ENCODE peak calls at places on chromosome 3, in eight cellular contexts. C, M, O, U, J, Z, E and X are unnamed samples.

GRCh38 chr3:190217081-190217480 is 96.4 kb upstream of the P3H2 start:
- DNase-seq in C (no peak), M (no peak), O (peak), U (no peak), J (no peak), Z (no peak), E (peak), X (no peak)

GRCh38 chr3:62493116-62493801 is 119.9 kb upstream of the FEZF2 start:
- DNase-seq in C (no peak), M (no peak), O (no peak), U (no peak), J (no peak), Z (no peak), E (peak), X (no peak)

GRCh38 chr3:177875786-177876476 is 660.3 kb upstream of the KCNMB2 start:
- DNase-seq in C (no peak), M (no peak), O (no peak), U (no peak), J (no peak), Z (no peak), E (no peak), X (no peak)

GRCh38 chr3:46825450-46825849 is 37.8 kb downstream of the MYL3 start:
- DNase-seq in C (no peak), M (no peak), O (no peak), U (no peak), J (no peak), Z (no peak), E (no peak), X (no peak)

GRCh38 chr3:141556034-141556433 is 69.2 kb downstream of the RASA2 start:
- DNase-seq in C (no peak), M (no peak), O (peak), U (peak), J (no peak), Z (no peak), E (peak), X (no peak)

GRCh38 chr3:113660901-113661300 is 35.5 kb downstream of the USF3 start:
- DNase-seq in C (no peak), M (no peak), O (no peak), U (no peak), J (no peak), Z (no peak), E (peak), X (no peak)

GRCh38 chr3:67809370-67809935 is 155.0 kb upstream of the SUCLG2 start:
- DNase-seq in C (no peak), M (no peak), O (no peak), U (no peak), J (no peak), Z (no peak), E (no peak), X (no peak)

GRCh38 chr3:45477026-45477725 is 88.8 kb downstream of the LARS2 start:
- DNase-seq in C (no peak), M (no peak), O (no peak), U (no peak), J (no peak), Z (no peak), E (peak), X (no peak)

GRCh38 chr3:170178631-170179030 is 2.9 kb downstream of the PHC3 start:
- DNase-seq in C (no peak), M (peak), O (no peak), U (peak), J (no peak), Z (no peak), E (no peak), X (peak)

GRCh38 chr3:114902691-114903101 is 244.4 kb downstream of the ZBTB20 start:
- DNase-seq in C (no peak), M (no peak), O (no peak), U (no peak), J (no peak), Z (no peak), E (peak), X (no peak)

GRCh38 chr3:108780235-108780634 is 23.0 kb upstream of the RETNLB start:
- DNase-seq in C (no peak), M (peak), O (no peak), U (peak), J (no peak), Z (no peak), E (no peak), X (no peak)

GRCh38 chr3:195221015-195221853 is 49.7 kb downstream of the XXYLT1 start:
- DNase-seq in C (no peak), M (peak), O (peak), U (no peak), J (no peak), Z (no peak), E (peak), X (no peak)

GRCh38 chr3:14616606-14617507 is 34.7 kb upstream of the CCDC174 start:
- DNase-seq in C (no peak), M (no peak), O (no peak), U (no peak), J (no peak), Z (no peak), E (no peak), X (no peak)

GRCh38 chr3:196778755-196779154 is 39.1 kb downstream of the PAK2 start:
- DNase-seq in C (no peak), M (no peak), O (peak), U (no peak), J (no peak), Z (no peak), E (peak), X (no peak)

GRCh38 chr3:171181907-171182690 is 155.6 kb upstream of the SLC2A2 start:
- DNase-seq in C (no peak), M (no peak), O (peak), U (no peak), J (no peak), Z (no peak), E (peak), X (no peak)

GRCh38 chr3:43317461-43318316 is 31.3 kb downstream of the SNRK start:
- DNase-seq in C (no peak), M (no peak), O (peak), U (no peak), J (no peak), Z (no peak), E (no peak), X (no peak)

GRCh38 chr3:172131746-172132145 is 92.4 kb downstream of the FNDC3B start:
- DNase-seq in C (no peak), M (no peak), O (no peak), U (no peak), J (no peak), Z (no peak), E (no peak), X (no peak)

GRCh38 chr3:165729756-165730155 is 107.5 kb downstream of the BCHE start:
- DNase-seq in C (no peak), M (no peak), O (no peak), U (no peak), J (no peak), Z (no peak), E (no peak), X (no peak)

GRCh38 chr3:44160818-44161217 is 80.9 kb upstream of the TOPAZ1 start:
- DNase-seq in C (no peak), M (no peak), O (no peak), U (peak), J (no peak), Z (no peak), E (no peak), X (no peak)

GRCh38 chr3:29950232-29950631 is 656.2 kb upstream of the TGFBR2 start:
- DNase-seq in C (no peak), M (no peak), O (no peak), U (no peak), J (no peak), Z (no peak), E (no peak), X (no peak)

GRCh38 chr3:134214239-134214638 is 36.4 kb downstream of the RYK start:
- DNase-seq in C (no peak), M (no peak), O (no peak), U (no peak), J (no peak), Z (no peak), E (no peak), X (no peak)

GRCh38 chr3:58544546-58544945 is 7.6 kb upstream of the ACOX2 start:
- DNase-seq in C (no peak), M (no peak), O (no peak), U (no peak), J (no peak), Z (no peak), E (no peak), X (no peak)

GRCh38 chr3:29486087-29486486 is 205.2 kb downstream of the RBMS3 start:
- DNase-seq in C (peak), M (no peak), O (peak), U (no peak), J (no peak), Z (no peak), E (peak), X (no peak)

GRCh38 chr3:184180165-184180564 is 5.5 kb downstream of the AP2M1 start:
- DNase-seq in C (no peak), M (no peak), O (peak), U (no peak), J (no peak), Z (no peak), E (peak), X (no peak)

GRCh38 chr3:195441971-195442572 is 748 bp downstream of the ACAP2 start:
- DNase-seq in C (peak), M (peak), O (peak), U (peak), J (peak), Z (peak), E (peak), X (peak)

GRCh38 chr3:98612996-98613517 is 19.6 kb upstream of the CPOX start:
- DNase-seq in C (no peak), M (no peak), O (no peak), U (no peak), J (no peak), Z (no peak), E (no peak), X (no peak)

GRCh38 chr3:9180764-9181117 is 68.7 kb downstream of the SRGAP3 start:
- DNase-seq in C (no peak), M (no peak), O (no peak), U (peak), J (peak), Z (no peak), E (no peak), X (no peak)

GRCh38 chr3:9153763-9154601 is 95.5 kb downstream of the SRGAP3 start:
- DNase-seq in C (no peak), M (no peak), O (peak), U (no peak), J (no peak), Z (no peak), E (no peak), X (no peak)

GRCh38 chr3:53065841-53066480 is 20.1 kb upstream of the SFMBT1 start:
- DNase-seq in C (no peak), M (no peak), O (no peak), U (no peak), J (no peak), Z (no peak), E (no peak), X (no peak)

GRCh38 chr3:195005759-195006555 is 265.0 kb downstream of the XXYLT1 start:
- DNase-seq in C (no peak), M (no peak), O (no peak), U (no peak), J (no peak), Z (no peak), E (no peak), X (no peak)

GRCh38 chr3:123808812-123809211 is 75.3 kb downstream of the MYLK start:
- DNase-seq in C (no peak), M (no peak), O (no peak), U (no peak), J (no peak), Z (no peak), E (no peak), X (no peak)

GRCh38 chr3:57952208-57952631 is 56.0 kb upstream of the FLNB start:
- DNase-seq in C (no peak), M (no peak), O (peak), U (no peak), J (peak), Z (no peak), E (peak), X (no peak)

GRCh38 chr3:111130827-111131226 is 59.2 kb downstream of the NECTIN3 start:
- DNase-seq in C (no peak), M (no peak), O (no peak), U (no peak), J (no peak), Z (no peak), E (no peak), X (no peak)

GRCh38 chr3:59772416-59773408 is 722.9 kb upstream of the CFAP20DC start:
- DNase-seq in C (no peak), M (peak), O (no peak), U (peak), J (no peak), Z (no peak), E (no peak), X (peak)

GRCh38 chr3:59812778-59813558 is 763.1 kb upstream of the CFAP20DC start:
- DNase-seq in C (no peak), M (no peak), O (peak), U (no peak), J (no peak), Z (no peak), E (peak), X (no peak)

GRCh38 chr3:62940763-62941632 is 65.8 kb upstream of the CADPS start:
- DNase-seq in C (no peak), M (no peak), O (no peak), U (no peak), J (no peak), Z (no peak), E (peak), X (no peak)

GRCh38 chr3:195863121-195864061 is 45.0 kb downstream of the TNK2 start:
- DNase-seq in C (peak), M (peak), O (peak), U (peak), J (peak), Z (peak), E (peak), X (peak)

GRCh38 chr3:14524920-14525660 is 15.1 kb downstream of the GRIP2 start:
- DNase-seq in C (no peak), M (no peak), O (no peak), U (no peak), J (no peak), Z (no peak), E (no peak), X (no peak)

GRCh38 chr3:127166501-127167065 is 26.3 kb upstream of the PRR23E start:
- DNase-seq in C (no peak), M (no peak), O (no peak), U (no peak), J (no peak), Z (no peak), E (no peak), X (no peak)